ENCODE peak calls at places on chromosome X, in nine cellular contexts. N is MCF 10A, X is GM06990, C is breast epithelium, Y is ovary, G is GM23338, E is uterus, K is tibial artery, W is nephron progenitor cell. R is an unnamed sample.

GRCh38 chrX:130669233-130669632 is 233.8 kb downstream of the ENOX2 start:
- DNase-seq in N (no peak), X (no peak), C (no peak), Y (no peak), G (no peak), E (no peak), K (no peak), W (no peak), R (no peak)

GRCh38 chrX:109793191-109793590 is 60.1 kb upstream of the ACSL4 start:
- DNase-seq in N (peak; percentile 72), X (no peak), C (no peak), Y (no peak), G (peak; percentile 11), E (no peak), K (no peak), W (no peak), R (no peak)

GRCh38 chrX:110964761-110965160 is 131.2 kb upstream of the PAK3 start:
- DNase-seq in N (no peak), X (no peak), C (no peak), Y (no peak), G (peak; percentile 73), E (no peak), K (no peak), W (no peak), R (no peak)

GRCh38 chrX:68599256-68600152 is 48.0 kb upstream of the STARD8 start:
- DNase-seq in N (peak; percentile 18), X (no peak), C (no peak), Y (no peak), G (peak; percentile 32), E (no peak), K (no peak), W (peak; percentile 7), R (no peak)

GRCh38 chrX:155259752-155260151 is 4.5 kb downstream of the RAB39B start:
- DNase-seq in N (no peak), X (no peak), C (no peak), Y (no peak), G (no peak), E (no peak), K (no peak), W (no peak), R (no peak)

GRCh38 chrX:124045109-124045508 is 83.6 kb downstream of the STAG2 start:
- DNase-seq in N (peak; percentile 39), X (no peak), C (no peak), Y (no peak), G (no peak), E (no peak), K (no peak), W (no peak), R (no peak)

GRCh38 chrX:46588263-46588662 is 14.7 kb downstream of the CHST7 start:
- DNase-seq in N (peak; percentile 53), X (no peak), C (peak; percentile 56), Y (no peak), G (peak; percentile 68), E (peak; percentile 36), K (peak; percentile 63), W (no peak), R (no peak)

GRCh38 chrX:1393871-1394615 is 2.1 kb upstream of the SLC25A6 start:
- DNase-seq in N (no peak), X (no peak), C (no peak), Y (peak; percentile 35), G (no peak), E (peak; percentile 10), K (peak; percentile 54), W (no peak), R (no peak)

GRCh38 chrX:140817943-140818342 is 108.4 kb downstream of the LINC00632 start:
- DNase-seq in N (peak; percentile 51), X (no peak), C (no peak), Y (no peak), G (peak; percentile 51), E (no peak), K (no peak), W (no peak), R (no peak)

GRCh38 chrX:132505116-132505515 is 16.3 kb upstream of the MBNL3 start:
- DNase-seq in N (no peak), X (no peak), C (no peak), Y (no peak), G (no peak), E (no peak), K (peak; percentile 64), W (no peak), R (no peak)

GRCh38 chrX:100812216-100813158 is 7.7 kb upstream of the CSTF2 start:
- DNase-seq in N (no peak), X (no peak), C (no peak), Y (no peak), G (peak; percentile 14), E (no peak), K (no peak), W (no peak), R (no peak)

GRCh38 chrX:54540289-54540688 is 10.3 kb downstream of the GNL3L start:
- DNase-seq in N (no peak), X (no peak), C (no peak), Y (no peak), G (peak; percentile 6), E (no peak), K (no peak), W (no peak), R (no peak)

GRCh38 chrX:107826286-107827136 is 845 bp downstream of the MID2 start:
- DNase-seq in N (peak; percentile 35), X (peak; percentile 21), C (no peak), Y (peak; percentile 58), G (peak; percentile 59), E (peak; percentile 26), K (peak; percentile 63), W (peak; percentile 60), R (peak; percentile 25)

GRCh38 chrX:16188687-16189086 is 21.4 kb downstream of the MAGEB17 start:
- DNase-seq in N (peak; percentile 21), X (no peak), C (no peak), Y (no peak), G (no peak), E (no peak), K (no peak), W (no peak), R (no peak)

GRCh38 chrX:71147496-71148277 is 3.0 kb downstream of the NLGN3 start:
- DNase-seq in N (no peak), X (no peak), C (no peak), Y (no peak), G (peak; percentile 6), E (no peak), K (no peak), W (no peak), R (no peak)

GRCh38 chrX:117274943-117275342 is 812.2 kb upstream of the CT83 start:
- DNase-seq in N (no peak), X (no peak), C (no peak), Y (no peak), G (no peak), E (no peak), K (no peak), W (no peak), R (no peak)

GRCh38 chrX:74613350-74614192 is 853 bp downstream of the RLIM start:
- DNase-seq in N (peak; percentile 37), X (peak; percentile 13), C (no peak), Y (no peak), G (peak; percentile 19), E (no peak), K (no peak), W (peak; percentile 2), R (no peak)

GRCh38 chrX:129773649-129774458 is 5.9 kb upstream of the SASH3 start:
- DNase-seq in N (no peak), X (no peak), C (no peak), Y (no peak), G (no peak), E (no peak), K (no peak), W (no peak), R (no peak)

GRCh38 chrX:55007633-55008032 is 7.5 kb downstream of the APEX2 start:
- DNase-seq in N (peak; percentile 74), X (no peak), C (no peak), Y (peak; percentile 55), G (no peak), E (peak; percentile 51), K (no peak), W (no peak), R (no peak)

GRCh38 chrX:31580726-31581125 is 508.9 kb upstream of the FTHL17 start:
- DNase-seq in N (peak; percentile 24), X (no peak), C (no peak), Y (no peak), G (peak; percentile 5), E (no peak), K (no peak), W (no peak), R (no peak)

GRCh38 chrX:55240788-55241187 is 20.6 kb downstream of the PAGE5 start:
- DNase-seq in N (no peak), X (no peak), C (no peak), Y (no peak), G (no peak), E (no peak), K (no peak), W (no peak), R (no peak)

GRCh38 chrX:88135735-88136134 is 611.3 kb upstream of the CPXCR1 start:
- DNase-seq in N (peak; percentile 13), X (no peak), C (no peak), Y (no peak), G (peak; percentile 5), E (no peak), K (no peak), W (no peak), R (no peak)

GRCh38 chrX:153490217-153490616 is 4.6 kb upstream of the BGN start:
- DNase-seq in N (peak; percentile 45), X (no peak), C (no peak), Y (no peak), G (no peak), E (no peak), K (no peak), W (no peak), R (no peak)
- TF ChIP-seq CTCF in N (no peak), X (no peak), C (no peak), Y (no peak), G (no peak), E (no peak), K (no peak), W (no peak), R (no peak)

DNA sequence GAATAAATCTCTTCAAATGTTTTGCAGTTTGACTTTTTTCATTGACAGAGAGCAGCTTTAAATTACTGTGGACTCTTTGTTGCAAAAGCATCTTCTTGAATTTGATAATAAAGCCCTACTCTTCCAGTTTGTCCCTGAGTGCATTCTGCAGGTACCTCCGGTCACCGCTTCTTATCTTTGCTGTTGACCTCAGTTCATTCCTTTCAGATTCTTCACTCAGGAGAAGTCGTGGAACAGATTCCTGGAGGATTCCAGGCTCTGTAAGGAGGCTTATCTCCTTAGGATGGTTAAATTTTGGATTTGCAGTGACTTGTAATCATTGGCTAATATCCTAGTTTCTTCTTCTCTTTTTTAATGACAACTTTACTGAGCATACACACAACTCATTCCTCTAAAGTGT is 21.9 kb downstream of the TBL1X start:
- DNase-seq in N (no peak), X (no peak), C (no peak), Y (no peak), G (no peak), E (no peak), K (no peak), W (no peak), R (no peak)
- TF ChIP-seq CTCF in N (no peak), X (no peak), C (no peak), Y (no peak), G (no peak), E (no peak), K (no peak), W (no peak), R (no peak)

GRCh38 chrX:10134921-10135320 is 21.9 kb upstream of the CLCN4 start:
- DNase-seq in N (no peak), X (no peak), C (no peak), Y (no peak), G (no peak), E (no peak), K (no peak), W (no peak), R (no peak)
- TF ChIP-seq CTCF in N (no peak), X (no peak), C (no peak), Y (no peak), G (no peak), E (no peak), K (no peak), W (no peak), R (no peak)

GRCh38 chrX:35380808-35381700 is 417.1 kb upstream of the MAGEB16 start:
- DNase-seq in N (peak; percentile 56), X (no peak), C (no peak), Y (no peak), G (peak; percentile 53), E (no peak), K (no peak), W (no peak), R (no peak)
- TF ChIP-seq CTCF in N (peak; percentile 71), X (peak; percentile 86), C (peak; percentile 33), Y (no peak), G (peak; percentile 64), E (no peak), K (peak; percentile 30), W (peak; percentile 57), R (no peak)

R was measured in activated B cell treated with CpG ODN at 0.5 μM for 24 hours.